ENCODE peak calls at places on chromosomes 7 and 10, in ten cellular contexts. U is GM03348; D is tibial artery; X is NCI-H1105 treated with DMSO at 0.1 percent for 48 hours; Z is posterior cingulate gyrus; J is SK-MEL-5; P is stimulated activated CD4-positive, alpha-beta T cell treated with anti-CD3 and anti-CD28 coated beads, Interleukin-1b, Interleukin-23, amount 100 ng/mL, for 4 hours; C is T-cell; N is amniotic stem cell; Y is left ventricle myocardium inferior. A is an unnamed sample.

GRCh38 chr7:94888542-94888941 is 18.9 kb upstream of the PPP1R9A start:
- DNase-seq in D (no peak), P (no peak), C (no peak), Z (no peak), Y (no peak), X (peak; percentile 21), J (peak; percentile 42), N (no peak), U (no peak), A (no peak)

GRCh38 chr10:7610017-7610416 is 56.7 kb downstream of the ITIH5 start:
- DNase-seq in D (no peak), C (no peak), J (no peak), X (no peak), N (no peak), U (no peak), P (no peak), Z (no peak), Y (no peak), A (no peak)

GRCh38 chr7:111931016-111931517 is 275.1 kb downstream of the DOCK4 start:
- DNase-seq in X (no peak), D (no peak), C (no peak), Y (no peak), P (no peak), N (no peak), Z (no peak), U (no peak), J (peak; percentile 100), A (no peak)

GRCh38 chr7:29146888-29147609 is 712 bp upstream of the CPVL start:
- DNase-seq in Z (no peak), N (no peak), C (no peak), D (no peak), J (peak; percentile 26), X (peak; percentile 66), U (no peak), P (no peak), Y (peak; percentile 69), A (no peak)

GRCh38 chr10:59176241-59177030 is at the start of gene PHYHIPL:
- DNase-seq in P (no peak), J (no peak), D (no peak), C (no peak), Z (peak; percentile 43), X (peak; percentile 73), U (peak; percentile 7), Y (no peak), N (no peak), A (peak; percentile 57)

GRCh38 chr7:131893627-131894345 is 337.4 kb upstream of the PODXL start:
- DNase-seq in D (no peak), U (peak; percentile 51), X (no peak), J (no peak), P (no peak), C (no peak), N (no peak), Z (no peak), Y (no peak), A (no peak)

GRCh38 chr10:1255166-1255565 is 199.0 kb downstream of the WDR37 start:
- DNase-seq in Y (no peak), J (no peak), Z (no peak), U (no peak), X (no peak), D (no peak), C (no peak), P (no peak), N (no peak), A (no peak)

GRCh38 chr7:23474098-23474828 is 4.0 kb upstream of the IGF2BP3 start:
- DNase-seq in C (no peak), P (peak; percentile 48), N (peak; percentile 87), Z (no peak), Y (peak; percentile 60), J (peak; percentile 99), D (peak; percentile 47), X (peak; percentile 99), U (peak; percentile 94), A (peak; percentile 55)

GRCh38 chr10:104903433-104903832 is 262.3 kb downstream of the SORCS3 start:
- DNase-seq in X (no peak), D (no peak), P (no peak), Y (no peak), Z (no peak), C (no peak), J (no peak), U (no peak), N (no peak), A (no peak)

GRCh38 chr7:80611779-80612178 is 26.7 kb upstream of the CD36 start:
- DNase-seq in Z (no peak), Y (peak; percentile 67), N (no peak), P (no peak), D (no peak), C (no peak), X (peak; percentile 73), J (no peak), U (peak; percentile 13), A (no peak)

GRCh38 chr7:34041716-34042115 is 136.4 kb downstream of the BMPER start:
- DNase-seq in P (no peak), Y (no peak), D (no peak), C (no peak), N (no peak), Z (peak; percentile 17), X (no peak), J (no peak), U (peak; percentile 48), A (no peak)

GRCh38 chr10:119049361-119049760 is 19.8 kb downstream of the NANOS1 start:
- DNase-seq in D (no peak), X (no peak), Y (no peak), U (no peak), N (no peak), C (no peak), Z (no peak), J (no peak), P (no peak), A (no peak)

GRCh38 chr7:2886900-2887299 is 42.8 kb upstream of the GNA12 start:
- DNase-seq in C (peak; percentile 5), N (peak; percentile 17), J (peak; percentile 88), Z (no peak), Y (no peak), P (no peak), U (peak; percentile 79), X (peak; percentile 64), D (peak; percentile 38), A (peak; percentile 64)

GRCh38 chr7:139635521-139636240 is 112.2 kb downstream of the CLEC2L start:
- DNase-seq in C (peak; percentile 82), D (no peak), U (no peak), J (no peak), Y (no peak), Z (no peak), N (no peak), P (peak; percentile 22), X (no peak), A (no peak)

GRCh38 chr10:110529596-110530011 is 31.9 kb downstream of the DUSP5 start:
- DNase-seq in Z (no peak), Y (no peak), X (no peak), J (no peak), P (no peak), C (peak; percentile 20), U (no peak), N (no peak), D (no peak), A (no peak)

GRCh38 chr7:123669485-123669884 is 13.8 kb downstream of the LMOD2 start:
- DNase-seq in D (no peak), X (no peak), C (no peak), P (no peak), N (no peak), J (no peak), Z (no peak), U (no peak), Y (no peak), A (no peak)

GRCh38 chr7:33076737-33077136 is 14.2 kb upstream of the NT5C3A start:
- DNase-seq in J (no peak), Z (no peak), X (no peak), C (no peak), D (no peak), N (no peak), U (no peak), P (no peak), Y (no peak), A (no peak)

GRCh38 chr7:50068850-50069551 is 24.0 kb downstream of the ZPBP start:
- DNase-seq in N (no peak), X (peak; percentile 92), Z (no peak), D (no peak), P (no peak), C (no peak), J (peak; percentile 46), U (peak; percentile 27), Y (no peak), A (no peak)

GRCh38 chr7:75690121-75690523 is 48.6 kb downstream of the HIP1 start:
- DNase-seq in U (no peak), X (no peak), Z (no peak), N (no peak), J (no peak), C (no peak), D (no peak), Y (no peak), P (no peak), A (no peak)

GRCh38 chr7:36747251-36747968 is 23.1 kb upstream of the AOAH start:
- DNase-seq in Y (no peak), J (no peak), Z (no peak), U (no peak), D (no peak), X (no peak), C (no peak), N (no peak), P (no peak), A (no peak)

GRCh38 chr10:92849234-92849525 is 860 bp downstream of the EXOC6 start:
- DNase-seq in N (no peak), D (no peak), J (no peak), P (no peak), X (peak; percentile 33), Y (no peak), Z (no peak), C (no peak), U (no peak), A (no peak)

GRCh38 chr7:92730808-92731207 is 105.6 kb downstream of the CDK6 start:
- DNase-seq in Y (no peak), Z (no peak), J (no peak), X (no peak), D (no peak), P (no peak), U (no peak), N (no peak), C (no peak), A (no peak)

GRCh38 chr7:155887174-155887525 is 74.9 kb upstream of the SHH start:
- DNase-seq in J (no peak), Y (no peak), P (no peak), U (no peak), N (no peak), C (no peak), Z (no peak), X (no peak), D (no peak), A (no peak)

GRCh38 chr10:27153855-27154198 is 357 bp downstream of the YME1L1 start:
- DNase-seq in P (no peak), U (peak; percentile 24), D (peak; percentile 33), Y (no peak), N (no peak), X (no peak), J (peak; percentile 26), C (no peak), Z (no peak), A (peak; percentile 16)

GRCh38 chr7:17773289-17773626 is 167.0 kb downstream of the SNX13 start:
- DNase-seq in Y (no peak), D (peak; percentile 57), P (no peak), J (peak; percentile 37), Z (no peak), N (no peak), U (peak; percentile 73), C (no peak), X (no peak), A (no peak)

GRCh38 chr7:11203688-11204087 is 230.0 kb downstream of the PHF14 start:
- DNase-seq in X (no peak), U (no peak), Y (peak; percentile 60), J (no peak), N (no peak), D (no peak), Z (no peak), P (no peak), C (no peak), A (no peak)

GRCh38 chr7:128335730-128336129 is 8.0 kb downstream of the RBM28 start:
- DNase-seq in P (no peak), U (no peak), J (no peak), C (no peak), D (no peak), N (no peak), Y (no peak), X (no peak), Z (no peak), A (no peak)

GRCh38 chr10:5466451-5466996 is 32.8 kb downstream of the CALML5 start:
- DNase-seq in N (no peak), J (no peak), Y (no peak), U (peak; percentile 31), D (no peak), C (no peak), P (no peak), Z (no peak), X (peak; percentile 67), A (no peak)

A was measured in frontal cortex.